ENCODE peak calls at places on chromosomes 4 and X, in ten cellular contexts. G is nephron progenitor cell; L is testis; D is endodermal cell; C is mammary epithelial cell; W is CD8-positive, alpha-beta T cell; M is foreskin fibroblast; K is activated CD8-positive, alpha-beta T cell treated with anti-CD3 and anti-CD28 coated beads for 36 hours; X is epithelial cell of proximal tubule; Q is neural progenitor cell. J is an unnamed sample.

GRCh38 chrX:102765217-102765616 is 44.7 kb downstream of the GPRASP3 start:
- DNase-seq in L (no peak), W (no peak), C (peak), M (peak), Q (no peak), D (no peak), G (no peak), K (no peak), X (peak), J (no peak)

GRCh38 chr4:36224969-36225903 is 19.1 kb downstream of the ARAP2 start:
- DNase-seq in D (no peak), M (no peak), W (no peak), Q (no peak), K (no peak), C (no peak), G (no peak), X (no peak), L (peak), J (no peak)

GRCh38 chr4:80225628-80226027 is 28.3 kb downstream of the PRDM8 start:
- DNase-seq in K (no peak), D (no peak), C (peak), M (peak), W (no peak), L (no peak), X (no peak), G (no peak), Q (no peak), J (no peak)

GRCh38 chr4:122988696-122989095 is 66.3 kb upstream of the NUDT6 start:
- DNase-seq in L (no peak), G (no peak), W (no peak), M (no peak), C (no peak), X (no peak), Q (no peak), D (no peak), K (no peak), J (no peak)

GRCh38 chr4:148060264-148061138 is 328.6 kb downstream of the ARHGAP10 start:
- DNase-seq in C (peak), M (no peak), X (no peak), D (no peak), L (no peak), Q (no peak), K (peak), G (no peak), W (peak), J (no peak)

GRCh38 chrX:23501974-23502373 is 165.3 kb upstream of the PRDX4 start:
- DNase-seq in X (no peak), C (no peak), G (no peak), K (no peak), W (no peak), D (no peak), Q (no peak), L (no peak), M (no peak), J (no peak)

GRCh38 chrX:100409316-100410082 is 574 bp downstream of the PCDH19 start:
- DNase-seq in G (peak), W (no peak), K (no peak), M (peak), X (no peak), C (no peak), Q (peak), D (peak), L (no peak), J (no peak)

GRCh38 chr4:154626793-154627484 is 14.5 kb upstream of the FGG start:
- DNase-seq in K (peak), W (peak), X (no peak), C (peak), Q (peak), L (peak), G (peak), D (peak), M (peak), J (peak)

GRCh38 chr4:138697771-138698170 is 317.8 kb upstream of the NOCT start:
- DNase-seq in W (no peak), C (no peak), Q (no peak), G (no peak), M (peak), D (no peak), X (no peak), K (no peak), L (no peak), J (no peak)

GRCh38 chr4:184383497-184384055 is 90.8 kb downstream of the IRF2 start:
- DNase-seq in D (peak), C (peak), G (no peak), W (no peak), Q (no peak), X (peak), K (no peak), L (peak), M (peak), J (no peak)

GRCh38 chr4:176002007-176002623 is 63.5 kb upstream of the WDR17 start:
- DNase-seq in W (no peak), G (peak), Q (peak), C (no peak), X (no peak), M (peak), L (peak), K (peak), D (peak), J (no peak)

GRCh38 chr4:156792462-156793085 is 179.0 kb downstream of the PDGFC start:
- DNase-seq in X (no peak), G (no peak), W (no peak), D (no peak), C (peak), M (no peak), L (no peak), K (no peak), Q (no peak), J (no peak)

GRCh38 chrX:134734343-134735001 is 76.2 kb upstream of the PLAC1 start:
- DNase-seq in Q (no peak), D (no peak), M (peak), G (no peak), L (peak), X (no peak), K (no peak), C (no peak), W (no peak), J (no peak)

GRCh38 chr4:42371306-42372063 is 25.8 kb upstream of the SHISA3 start:
- DNase-seq in G (no peak), K (peak), D (no peak), W (no peak), L (peak), Q (peak), X (peak), C (peak), M (peak), J (no peak)
- TF ChIP-seq CTCF in G (peak), K (peak), D (peak), W (peak), L (no peak), Q (peak), X (peak), C (peak), M (peak), J (peak)

DNA sequence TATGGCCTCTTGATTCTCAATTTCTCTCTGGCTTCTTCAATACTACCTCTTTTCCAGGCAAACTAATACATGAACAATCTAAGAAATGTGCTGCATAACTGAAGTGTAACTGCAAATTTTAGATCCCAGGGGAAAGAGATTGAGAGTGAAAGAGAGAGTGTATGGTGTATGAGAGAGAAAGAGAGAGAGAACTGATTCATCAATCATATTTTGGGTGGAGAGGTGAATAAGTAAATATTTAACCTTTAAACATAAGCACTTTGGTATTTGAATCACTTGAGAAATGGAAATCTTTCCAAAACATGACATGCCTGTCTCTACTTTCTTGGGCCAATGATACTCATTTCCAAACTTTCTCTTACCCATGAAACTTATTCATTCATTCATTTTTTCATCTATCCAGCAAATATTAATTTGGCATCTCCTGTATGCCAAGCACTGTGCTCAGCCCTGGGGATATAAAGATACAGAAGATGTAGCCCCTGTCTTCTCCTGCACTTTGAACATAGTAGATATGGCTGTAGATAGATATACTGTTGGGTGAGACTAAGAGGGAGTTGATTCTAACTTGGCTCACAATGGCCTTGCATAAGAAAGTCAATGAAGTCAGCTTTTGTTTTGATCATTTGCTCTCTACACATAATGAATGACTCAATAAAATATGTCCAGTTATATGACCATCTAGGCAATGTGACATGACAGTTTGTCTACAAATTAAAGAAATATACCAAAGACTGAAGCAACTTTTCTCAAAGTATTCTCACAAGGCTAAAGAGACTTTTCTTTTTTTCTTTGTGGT is 147.4 kb upstream of the DIPK2B start:
- DNase-seq in W (no peak), X (no peak), M (peak), K (no peak), C (peak), G (no peak), D (no peak), L (no peak), Q (no peak), J (no peak)
- TF ChIP-seq CTCF in W (no peak), X (no peak), M (no peak), K (no peak), C (no peak), G (no peak), D (no peak), L (no peak), Q (no peak), J (no peak)

GRCh38 chrX:48677456-48678030 is 6.1 kb upstream of the WAS start:
- DNase-seq in W (no peak), D (no peak), X (no peak), Q (no peak), C (no peak), G (peak), M (peak), L (no peak), K (no peak), J (no peak)

GRCh38 chrX:48681539-48682183 is 1.9 kb upstream of the WAS start:
- DNase-seq in D (no peak), X (no peak), W (no peak), K (no peak), C (no peak), G (no peak), Q (no peak), L (no peak), M (no peak), J (no peak)

GRCh38 chrX:48676893-48677270 is 6.7 kb upstream of the WAS start:
- DNase-seq in X (no peak), Q (no peak), G (no peak), M (no peak), W (peak), L (no peak), D (peak), C (no peak), K (no peak), J (no peak)

GRCh38 chrX:48676106-48676892 is 7.3 kb upstream of the WAS start:
- DNase-seq in Q (peak), C (peak), L (peak), D (peak), K (peak), X (no peak), G (peak), M (peak), W (peak), J (peak)
- TF ChIP-seq CTCF in Q (no peak), C (no peak), L (no peak), D (no peak), K (no peak), X (no peak), G (no peak), M (no peak), W (no peak), J (no peak)

GRCh38 chr4:47463235-47463956 is at the start of gene COMMD8:
- DNase-seq in L (peak), W (peak), K (peak), X (peak), D (peak), G (peak), Q (peak), C (peak), M (peak), J (peak)
- TF ChIP-seq CTCF in L (peak), W (no peak), K (peak), X (no peak), D (peak), G (peak), Q (peak), C (peak), M (peak), J (peak)

GRCh38 chrX:25878806-25879205 is 259.3 kb upstream of the MAGEB18 start:
- DNase-seq in W (no peak), G (no peak), C (no peak), D (no peak), X (no peak), K (no peak), Q (no peak), M (no peak), L (no peak), J (no peak)
- TF ChIP-seq CTCF in W (no peak), G (no peak), C (no peak), D (no peak), X (no peak), K (no peak), Q (no peak), M (no peak), L (no peak), J (no peak)

GRCh38 chrX:110989447-110989846 is 106.5 kb upstream of the PAK3 start:
- DNase-seq in D (no peak), C (no peak), K (no peak), W (no peak), L (no peak), G (no peak), M (no peak), X (no peak), Q (no peak), J (no peak)

GRCh38 chrX:110983024-110983423 is 113.0 kb upstream of the PAK3 start:
- DNase-seq in W (no peak), M (no peak), G (no peak), K (no peak), X (no peak), C (no peak), D (no peak), Q (no peak), L (no peak), J (no peak)

GRCh38 chrX:110989869-110990268 is 106.1 kb upstream of the PAK3 start:
- DNase-seq in D (no peak), K (no peak), W (no peak), G (no peak), M (no peak), X (no peak), Q (no peak), C (no peak), L (no peak), J (no peak)

GRCh38 chrX:110985470-110985869 is 110.5 kb upstream of the PAK3 start:
- DNase-seq in Q (no peak), K (no peak), M (no peak), D (no peak), X (no peak), W (no peak), L (no peak), G (no peak), C (peak), J (no peak)

DNA sequence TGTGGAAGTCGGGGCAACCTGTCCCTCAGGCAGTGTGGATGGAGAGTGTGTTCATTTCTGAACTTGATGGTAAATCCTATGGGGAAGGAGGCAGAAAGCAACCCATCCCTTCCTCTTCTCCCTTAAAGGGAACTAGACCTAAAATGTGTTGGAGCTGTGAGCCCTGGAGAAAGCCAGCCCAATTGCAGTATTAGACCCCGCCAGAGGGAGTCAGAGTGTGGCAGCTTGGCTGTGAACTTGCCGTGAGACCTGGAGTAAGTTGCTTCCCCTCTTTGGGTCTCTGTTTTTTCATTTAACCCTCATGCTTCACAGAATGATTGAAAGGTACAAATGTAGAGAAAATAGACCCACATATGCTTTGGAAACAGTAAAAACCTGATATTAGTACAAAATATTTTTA is 108.7 kb upstream of the PAK3 start:
- DNase-seq in D (peak), K (no peak), C (no peak), X (no peak), W (no peak), L (no peak), G (no peak), M (no peak), Q (no peak), J (no peak)
- TF ChIP-seq CTCF in D (peak), K (no peak), C (peak), X (peak), W (no peak), L (no peak), G (no peak), M (no peak), Q (peak), J (no peak)

DNA sequence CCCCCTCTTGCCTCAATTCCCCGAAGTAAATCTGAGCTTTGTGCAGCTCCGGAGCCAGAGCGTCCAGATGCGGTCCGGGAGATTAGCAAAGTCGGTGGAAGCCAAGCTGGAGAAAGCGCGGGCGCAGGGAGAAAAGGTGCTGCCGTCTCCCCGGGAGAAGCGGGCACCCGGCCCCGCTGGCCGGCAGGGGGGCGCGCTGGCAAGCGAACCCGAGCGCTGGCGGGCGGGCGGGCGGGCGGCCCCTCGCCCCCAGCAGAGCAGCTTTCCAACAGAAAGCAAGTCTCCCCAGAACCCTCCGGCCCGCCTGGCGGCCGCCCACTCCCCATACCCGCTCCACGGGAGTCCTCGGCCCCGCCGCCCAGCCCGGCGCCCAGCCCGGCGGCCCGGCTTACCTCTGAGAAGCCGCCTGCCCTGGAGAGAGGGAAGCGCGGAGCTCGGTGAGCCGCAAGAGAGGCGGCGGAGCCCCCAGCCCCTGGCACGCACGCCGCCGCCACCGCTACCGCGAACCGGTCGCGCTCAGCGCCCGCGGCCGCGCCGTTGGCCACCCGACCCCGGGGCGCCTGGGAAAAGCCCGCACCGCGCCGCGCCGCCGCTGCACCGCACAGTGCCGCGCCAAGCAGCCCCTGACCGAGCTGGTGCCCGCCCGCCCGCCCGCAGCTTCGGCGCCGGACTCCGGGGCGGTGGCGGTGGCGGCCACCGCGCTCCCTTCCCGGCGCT is 529 bp upstream of the CITED1 start:
- DNase-seq in K (no peak), Q (peak), X (no peak), C (no peak), L (no peak), G (peak), W (no peak), M (peak), D (peak), J (no peak)
- TF ChIP-seq CTCF in K (no peak), Q (no peak), X (no peak), C (no peak), L (no peak), G (no peak), W (no peak), M (no peak), D (no peak), J (no peak)

GRCh38 chr4:103092245-103092644 is 7.4 kb downstream of the BDH2 start:
- DNase-seq in G (no peak), K (no peak), X (no peak), C (no peak), M (no peak), W (no peak), Q (no peak), D (no peak), L (no peak), J (no peak)

GRCh38 chr4:103097112-103097511 is 2.5 kb downstream of the BDH2 start:
- DNase-seq in X (peak), W (no peak), L (no peak), C (no peak), K (no peak), D (no peak), M (no peak), G (no peak), Q (no peak), J (no peak)

GRCh38 chr4:103095080-103095479 is 4.6 kb downstream of the BDH2 start:
- DNase-seq in G (no peak), W (no peak), M (no peak), X (no peak), L (no peak), K (no peak), D (no peak), C (no peak), Q (no peak), J (no peak)

GRCh38 chr4:103086565-103086964 is 10.0 kb upstream of the SLC9B2 start:
- DNase-seq in M (no peak), L (no peak), D (no peak), C (no peak), Q (no peak), K (no peak), W (no peak), G (no peak), X (no peak), J (no peak)

DNA sequence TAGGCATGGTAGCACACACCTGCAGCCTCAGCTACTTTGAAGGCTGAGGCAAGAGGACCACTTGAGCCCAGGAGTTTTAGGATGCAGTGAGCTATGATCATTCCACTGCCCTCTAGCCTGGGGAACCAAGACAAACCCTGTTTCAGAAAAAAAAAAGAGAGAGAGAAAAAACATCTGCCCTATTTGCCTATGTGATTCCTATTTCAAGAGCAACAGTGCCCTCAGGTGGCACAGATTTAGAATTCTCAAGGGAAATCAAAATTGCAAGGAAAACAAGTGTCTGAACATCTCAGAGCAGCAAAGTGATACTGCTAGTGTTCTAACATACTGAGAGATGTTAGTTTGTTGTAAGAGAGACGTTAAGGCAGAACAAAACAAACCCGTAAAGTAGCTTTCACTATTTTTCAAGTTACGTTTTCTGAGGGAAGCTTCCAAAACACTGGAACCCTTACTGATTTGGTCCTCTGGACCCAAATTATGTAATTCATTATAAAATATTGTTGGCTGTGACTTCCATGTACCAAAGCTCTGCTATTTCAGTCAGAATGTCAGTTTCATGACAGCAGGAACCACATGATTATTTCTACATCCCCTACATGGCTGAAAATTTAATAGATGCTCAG is 7.9 kb downstream of the BDH2 start:
- DNase-seq in M (peak), C (peak), K (peak), L (peak), W (peak), Q (peak), D (peak), G (peak), X (no peak), J (no peak)
- TF ChIP-seq CTCF in M (peak), C (peak), K (peak), L (no peak), W (peak), Q (peak), D (peak), G (peak), X (peak), J (peak)

GRCh38 chr4:3766791-3767561 is 791 bp downstream of the ADRA2C start:
- DNase-seq in W (no peak), K (peak), Q (peak), X (no peak), G (peak), C (peak), M (peak), D (peak), L (peak), J (no peak)
- TF ChIP-seq CTCF in W (no peak), K (no peak), Q (peak), X (no peak), G (no peak), C (no peak), M (no peak), D (peak), L (no peak), J (no peak)